ENCODE peak calls at places on chromosome 19, in four cellular contexts. Q is omental fat pad, C is NCI-H2107, Z is ELF-1. M is an unnamed sample.

GRCh38 chr19:6765738-6766356 is 1.4 kb downstream of the SH2D3A start:
- DNase-seq in Q (no peak), C (no peak), Z (peak), M (no peak)

GRCh38 chr19:10007811-10008211 is 2.5 kb downstream of the COL5A3 start:
- DNase-seq in Q (no peak), C (no peak), Z (peak), M (no peak)

GRCh38 chr19:16940626-16941025 is 51.8 kb downstream of the F2RL3 start:
- DNase-seq in Q (no peak), C (no peak), Z (no peak), M (no peak)

GRCh38 chr19:18995804-18996241 is 37.5 kb downstream of the SUGP2 start:
- DNase-seq in Q (no peak), C (no peak), Z (peak), M (peak)

GRCh38 chr19:45852145-45852750 is 10.7 kb downstream of the SYMPK start:
- DNase-seq in Q (no peak), C (no peak), Z (no peak), M (no peak)

GRCh38 chr19:50427997-50428425 is 4.7 kb upstream of the MYBPC2 start:
- DNase-seq in Q (peak), C (no peak), Z (peak), M (peak)

GRCh38 chr19:53864308-53864836 is 3.3 kb upstream of the MYADM start:
- DNase-seq in Q (no peak), C (no peak), Z (no peak), M (peak)

GRCh38 chr19:53577968-53578367 is 40.0 kb downstream of the ZNF331 start:
- DNase-seq in Q (no peak), C (no peak), Z (no peak), M (no peak)

GRCh38 chr19:50406829-50407228 is 11.9 kb upstream of the SPIB start:
- DNase-seq in Q (no peak), C (no peak), Z (no peak), M (no peak)

GRCh38 chr19:49642488-49643035 is 553 bp downstream of the SCAF1 start:
- DNase-seq in Q (no peak), C (no peak), Z (peak), M (no peak)

GRCh38 chr19:58380037-58380735 is 644 bp downstream of the ZNF837 start:
- DNase-seq in Q (no peak), C (no peak), Z (no peak), M (no peak)

GRCh38 chr19:18385675-18386542 is at the start of gene GDF15:
- DNase-seq in Q (no peak), C (no peak), Z (peak), M (no peak)

GRCh38 chr19:2327773-2328400 is 499 bp downstream of the LSM7 start:
- DNase-seq in Q (no peak), C (no peak), Z (peak), M (no peak)

GRCh38 chr19:49559928-49560327 is 20.4 kb downstream of the NOSIP start:
- DNase-seq in Q (no peak), C (no peak), Z (peak), M (no peak)

GRCh38 chr19:32599736-32600157 is 18.8 kb downstream of the PDCD5 start:
- DNase-seq in Q (no peak), C (no peak), Z (peak), M (no peak)

M was measured in substantia nigra.